ENCODE peak calls at places on chromosomes 7 and 10, in seven cellular contexts. N, H, S, L, F, P and G are unnamed samples.

GRCh38 chr10:71044720-71045119 is 156.4 kb upstream of the PCBD1 start:
- DNase-seq in S (no peak), F (no peak), L (no peak), N (no peak), P (no peak), H (no peak), G (no peak)

GRCh38 chr10:6722616-6723004 is 142.5 kb upstream of the PRKCQ start:
- DNase-seq in S (peak), P (peak), N (no peak), H (no peak), L (no peak), F (no peak), G (no peak)

GRCh38 chr7:29611941-29612527 is 48.4 kb downstream of the PRR15 start:
- DNase-seq in N (no peak), S (no peak), F (no peak), L (no peak), H (no peak), P (no peak), G (no peak)

GRCh38 chr10:69362471-69362954 is 54.2 kb downstream of the TACR2 start:
- DNase-seq in P (peak), F (no peak), N (no peak), S (peak), H (peak), L (peak), G (no peak)

GRCh38 chr10:119111968-119112515 is 8.1 kb downstream of the DENND10 start:
- DNase-seq in L (no peak), F (no peak), N (no peak), P (peak), H (no peak), S (peak), G (no peak)

GRCh38 chr10:131065673-131066331 is 245.7 kb downstream of the TCERG1L start:
- DNase-seq in F (no peak), S (no peak), H (no peak), L (no peak), P (no peak), N (no peak), G (no peak)

GRCh38 chr10:74156919-74157289 is 5.9 kb downstream of the ADK start:
- DNase-seq in P (peak), F (no peak), N (no peak), H (no peak), L (peak), S (peak), G (no peak)

GRCh38 chr7:29442146-29442545 is 121.5 kb upstream of the PRR15 start:
- DNase-seq in N (no peak), P (peak), F (peak), H (no peak), L (no peak), S (peak), G (no peak)

GRCh38 chr7:50860598-50860997 is 77.9 kb upstream of the GRB10 start:
- DNase-seq in S (no peak), F (no peak), H (no peak), L (no peak), P (no peak), N (no peak), G (no peak)

GRCh38 chr7:43164757-43165156 is 52.3 kb downstream of the HECW1 start:
- DNase-seq in S (peak), L (no peak), H (peak), P (peak), N (no peak), F (no peak), G (no peak)

GRCh38 chr7:6590645-6591110 is 857 bp downstream of the INTS15 start:
- DNase-seq in S (no peak), N (no peak), P (peak), L (no peak), H (no peak), F (peak), G (peak)